ENCODE peak calls at places on chromosomes 11 and 22, in seven cellular contexts. H is transverse colon, X is AG04450, P is Peyer's patch, L is ovary, G is vagina, A is GM12865. Y is an unnamed sample.

GRCh38 chr11:77187776-77188175 is 59.7 kb downstream of the MYO7A start:
- DNase-seq in H (peak; percentile 22), X (no peak), P (no peak), L (no peak), G (no peak), A (no peak), Y (no peak)

GRCh38 chr11:74370122-74370521 is 28.1 kb downstream of the PGM2L1 start:
- DNase-seq in H (no peak), X (no peak), P (no peak), L (no peak), G (no peak), A (no peak), Y (no peak)

GRCh38 chr22:31491218-31491962 is 1.7 kb upstream of the EIF4ENIF1 start:
- DNase-seq in H (no peak), X (no peak), P (no peak), L (no peak), G (no peak), A (no peak), Y (no peak)

GRCh38 chr22:27370281-27370680 is 431.3 kb downstream of the MN1 start:
- DNase-seq in H (no peak), X (no peak), P (no peak), L (no peak), G (no peak), A (no peak), Y (no peak)

GRCh38 chr11:3056296-3057068 is 741 bp downstream of the CARS1 start:
- DNase-seq in H (peak; percentile 37), X (no peak), P (no peak), L (peak; percentile 48), G (no peak), A (peak; percentile 30), Y (no peak)

GRCh38 chr11:2933376-2934056 is 4.3 kb upstream of the PHLDA2 start:
- DNase-seq in H (peak; percentile 70), X (peak; percentile 24), P (peak; percentile 69), L (peak; percentile 24), G (no peak), A (peak; percentile 58), Y (peak; percentile 49)

GRCh38 chr22:47293368-47294221 is 531.1 kb downstream of the TBC1D22A start:
- DNase-seq in H (no peak), X (no peak), P (peak; percentile 34), L (no peak), G (peak; percentile 72), A (no peak), Y (no peak)

GRCh38 chr11:99522467-99523173 is 501.9 kb downstream of the CNTN5 start:
- DNase-seq in H (no peak), X (no peak), P (no peak), L (no peak), G (no peak), A (no peak), Y (no peak)

GRCh38 chr11:43359432-43359818 is 705 bp downstream of the TTC17 start:
- DNase-seq in H (peak; percentile 30), X (no peak), P (no peak), L (no peak), G (no peak), A (peak; percentile 78), Y (no peak)

GRCh38 chr11:124889692-124890091 is 8.0 kb downstream of the ROBO4 start:
- DNase-seq in H (no peak), X (no peak), P (no peak), L (no peak), G (no peak), A (no peak), Y (no peak)

GRCh38 chr11:10476927-10477689 is 22.0 kb downstream of the AMPD3 start:
- DNase-seq in H (no peak), X (no peak), P (peak; percentile 55), L (no peak), G (no peak), A (no peak), Y (no peak)

GRCh38 chr11:88301478-88302140 is 35.9 kb downstream of the CTSC start:
- DNase-seq in H (no peak), X (no peak), P (no peak), L (no peak), G (no peak), A (peak; percentile 87), Y (peak; percentile 64)

DNA sequence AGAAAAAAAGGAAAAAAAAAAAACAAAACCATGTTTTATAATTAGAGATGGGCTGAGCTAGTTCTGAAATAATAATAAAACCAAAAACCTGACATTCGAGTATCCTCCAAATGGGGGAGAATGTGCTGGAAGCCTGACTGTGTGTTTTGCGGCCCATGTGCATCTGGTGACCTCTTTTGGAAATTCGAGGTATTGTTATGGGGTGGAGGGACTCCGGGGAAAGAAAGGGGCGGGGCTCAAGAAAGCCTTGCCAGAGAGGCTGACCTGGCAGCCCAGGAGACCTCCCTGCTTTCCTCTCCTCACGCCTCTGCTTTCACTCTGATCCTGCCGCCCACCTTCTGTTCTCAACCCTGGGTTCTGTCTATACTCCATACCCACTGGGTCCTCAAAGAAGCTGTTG is 72.9 kb downstream of the CTTN start:
- DNase-seq in H (no peak), X (no peak), P (no peak), L (no peak), G (no peak), A (peak; percentile 76), Y (no peak)
- TF ChIP-seq CTCF in H (no peak), X (peak; percentile 35), P (no peak), L (no peak), G (no peak), A (peak; percentile 59), Y (peak; percentile 67)

GRCh38 chr11:109853156-109853776 is 239.9 kb upstream of the ZC3H12C start:
- DNase-seq in H (no peak), X (peak; percentile 63), P (no peak), L (no peak), G (no peak), A (peak; percentile 79), Y (peak; percentile 19)
- TF ChIP-seq CTCF in H (peak; percentile 21), X (peak; percentile 83), P (no peak), L (no peak), G (no peak), A (peak; percentile 68), Y (peak; percentile 80)

DNA sequence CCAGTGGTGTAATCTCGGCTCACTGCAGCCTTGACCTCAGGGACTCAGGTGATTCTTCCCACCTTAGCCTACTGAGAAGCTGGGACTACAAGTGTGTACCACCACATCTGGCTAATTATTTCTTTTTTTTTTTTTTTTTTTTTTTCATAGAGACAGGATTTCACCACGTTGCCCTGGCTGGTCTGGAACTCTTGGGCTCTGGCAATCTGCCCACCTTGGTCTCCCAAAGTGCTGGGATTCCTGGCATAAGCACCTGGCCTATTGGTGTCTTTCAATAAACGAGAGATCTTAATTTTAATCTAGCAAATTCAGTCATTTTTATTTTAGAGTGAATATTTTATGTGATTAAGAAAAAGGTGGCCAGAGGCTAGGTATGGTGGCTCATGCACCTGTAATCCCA is 40.1 kb downstream of the DGCR2 start:
- DNase-seq in H (no peak), X (no peak), P (no peak), L (no peak), G (no peak), A (no peak), Y (no peak)
- TF ChIP-seq CTCF in H (no peak), X (no peak), P (no peak), L (no peak), G (no peak), A (no peak), Y (no peak)

GRCh38 chr11:90373971-90374370 is 151.1 kb upstream of the CHORDC1 start:
- DNase-seq in H (no peak), X (no peak), P (no peak), L (no peak), G (no peak), A (no peak), Y (no peak)
- TF ChIP-seq CTCF in H (peak; percentile 3), X (no peak), P (no peak), L (no peak), G (no peak), A (no peak), Y (no peak)

DNA sequence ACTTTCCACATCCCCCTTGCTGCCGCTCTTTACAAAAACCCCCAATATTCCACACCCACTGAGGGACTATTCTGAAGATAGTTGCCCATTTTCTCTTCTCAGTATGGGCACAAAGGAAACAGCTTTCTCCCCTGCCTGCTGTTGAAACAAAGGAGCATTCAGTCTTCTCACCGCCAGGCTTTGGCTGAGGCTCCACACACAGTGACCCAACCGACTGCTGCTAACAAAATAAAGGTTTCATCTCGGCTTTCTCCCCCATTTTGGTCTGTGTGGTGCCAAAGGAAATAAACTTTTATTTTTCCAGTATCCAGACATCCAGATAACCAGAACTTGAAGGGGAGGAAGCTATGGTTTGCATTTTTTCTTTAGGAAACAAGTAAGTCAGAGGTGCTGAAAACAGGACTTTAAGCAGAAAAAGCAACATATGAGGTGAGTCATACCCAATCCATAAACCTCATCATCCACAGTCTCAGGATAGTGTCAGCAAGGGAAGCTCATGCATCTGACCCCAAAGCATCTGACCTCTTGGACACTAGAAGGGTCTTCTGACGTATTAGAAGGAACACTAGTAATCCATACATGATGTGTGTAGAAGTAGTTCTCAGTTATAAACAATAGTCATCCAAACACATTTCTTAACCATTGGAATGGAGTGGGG is 6.4 kb downstream of the CLMP start:
- DNase-seq in H (no peak), X (peak; percentile 91), P (no peak), L (no peak), G (no peak), A (no peak), Y (no peak)
- TF ChIP-seq CTCF in H (no peak), X (peak; percentile 27), P (no peak), L (peak; percentile 18), G (no peak), A (no peak), Y (no peak)

GRCh38 chr11:75814686-75815344 is at the start of gene UVRAG:
- DNase-seq in H (peak; percentile 99), X (peak; percentile 98), P (peak; percentile 99), L (peak; percentile 99), G (peak; percentile 98), A (peak; percentile 99), Y (peak; percentile 97)
- TF ChIP-seq CTCF in H (no peak), X (no peak), P (no peak), L (no peak), G (no peak), A (no peak), Y (no peak)

DNA sequence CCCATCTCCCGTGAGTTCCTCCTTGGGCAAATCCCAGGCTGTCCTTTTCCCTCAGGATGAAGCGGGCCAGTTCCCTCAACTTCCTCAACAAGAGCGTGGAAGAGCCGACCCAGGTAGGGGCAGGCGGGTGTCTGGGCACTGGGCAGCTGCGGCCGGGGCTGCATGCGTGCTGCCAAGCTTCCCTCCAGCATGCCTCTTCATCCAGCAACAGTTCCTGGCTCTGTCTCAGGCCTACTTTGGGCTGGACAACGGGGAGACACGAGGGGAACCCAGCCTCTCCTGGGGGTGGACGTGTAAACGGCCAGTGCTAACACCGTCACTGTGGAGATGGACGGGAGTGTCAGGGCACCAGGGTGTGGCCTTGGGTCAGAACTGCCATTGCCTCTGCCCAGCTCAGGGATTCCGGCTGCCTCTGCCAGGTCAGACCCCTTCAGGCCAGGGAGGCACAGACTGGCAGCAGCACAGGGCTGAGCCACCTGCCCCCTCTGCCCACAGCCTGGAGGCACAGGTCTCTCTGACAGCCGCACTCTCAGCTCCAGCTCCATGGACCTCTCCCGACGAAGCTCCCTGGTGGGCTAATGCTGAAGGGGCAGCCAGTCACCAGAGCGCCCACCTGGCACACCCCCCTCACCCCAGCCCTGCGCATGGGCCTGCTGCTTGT is 1.9 kb upstream of the RAB1B start:
- DNase-seq in H (no peak), X (no peak), P (no peak), L (peak; percentile 65), G (no peak), A (no peak), Y (no peak)
- TF ChIP-seq CTCF in H (no peak), X (no peak), P (no peak), L (no peak), G (no peak), A (no peak), Y (no peak)

Y was measured in GM06990.